ENCODE peak calls at places on chromosomes 16 and 17, in six cellular contexts. L is cardiac muscle cell; N is adrenal gland; M is tibial artery; Y is CD8-positive, alpha-beta T cell; T is esophagus squamous epithelium. O is an unnamed sample. For H3K4me1 and H3K36me3, the result is how much of the 10 kb centered on the place peaks cover.

GRCh38 chr17:58520843-58521430 is 6.5 kb upstream of the MTMR4 start:
- DNase-seq in M (no peak), T (no peak), N (no peak), Y (no peak), L (peak), O (no peak)

GRCh38 chr16:59164461-59164860 is 430.3 kb upstream of the GOT2 start:
- DNase-seq in L (peak), T (no peak), M (no peak), N (no peak), Y (no peak), O (no peak)

GRCh38 chr17:7443499-7444485 is 1.1 kb upstream of the CHRNB1 start:
- DNase-seq in M (no peak), L (no peak), T (no peak), Y (no peak), N (no peak), O (no peak)

GRCh38 chr17:38947189-38947588 is 20.0 kb downstream of the FBXO47 start:
- DNase-seq in N (no peak), L (no peak), Y (no peak), T (no peak), M (no peak), O (no peak)

GRCh38 chr17:44004761-44005526 is 522 bp downstream of the NAGS start:
- DNase-seq in Y (no peak), L (peak), N (no peak), T (no peak), M (no peak), O (peak)

GRCh38 chr17:27782791-27783206 is 17.5 kb downstream of the NOS2 start:
- DNase-seq in Y (no peak), L (no peak), N (peak), M (no peak), T (no peak), O (peak)

GRCh38 chr16:20833081-20833480 is 26.8 kb downstream of the REXO5 start:
- DNase-seq in L (no peak), Y (no peak), N (no peak), M (no peak), T (no peak), O (no peak)

GRCh38 chr16:46980926-46981325 is 7.5 kb upstream of the DNAJA2 start:
- DNase-seq in L (no peak), Y (no peak), T (no peak), N (no peak), M (no peak), O (no peak)

GRCh38 chr17:252456-252855 is 71.0 kb upstream of the DOC2B start:
- DNase-seq in N (peak), Y (no peak), T (no peak), L (no peak), M (peak), O (peak)

GRCh38 chr16:30615358-30616076 is 5.3 kb upstream of the ZNF689 start:
- DNase-seq in M (no peak), T (no peak), Y (peak), L (peak), N (peak), O (no peak)

GRCh38 chr17:22514767-22515320 is 822.5 kb downstream of the KCNJ18 start:
- DNase-seq in T (no peak), Y (no peak), N (no peak), L (no peak), M (no peak), O (no peak)

GRCh38 chr17:77282524-77283515 is 142.1 kb downstream of the SEC14L1 start:
- DNase-seq in L (no peak), N (no peak), T (no peak), Y (no peak), M (no peak), O (no peak)

GRCh38 chr16:67967956-67968439 is 439 bp downstream of the SLC12A4 start:
- DNase-seq in Y (no peak), L (no peak), T (no peak), N (no peak), M (no peak), O (peak)

GRCh38 chr16:69443809-69444611 is 19.6 kb downstream of the CYB5B start:
- DNase-seq in M (no peak), T (no peak), Y (peak), N (peak), L (no peak), O (no peak)

GRCh38 chr17:9968881-9969280 is 63.8 kb upstream of the RCVRN start:
- DNase-seq in Y (no peak), N (no peak), T (no peak), M (no peak), L (no peak), O (peak)

GRCh38 chr16:60259956-60260355 is 1525.8 kb upstream of the GOT2 start:
- DNase-seq in N (no peak), Y (no peak), L (no peak), T (no peak), M (no peak), O (no peak)

GRCh38 chr17:45314761-45315549 is 1.9 kb downstream of the MAP3K14 start:
- DNase-seq in N (no peak), Y (no peak), M (no peak), L (no peak), T (no peak), O (no peak)
- H3K4me1 ChIP-seq in N (half or more), Y (half or more), M (under half), L (under half), T (half or more), O (under half)

DNA sequence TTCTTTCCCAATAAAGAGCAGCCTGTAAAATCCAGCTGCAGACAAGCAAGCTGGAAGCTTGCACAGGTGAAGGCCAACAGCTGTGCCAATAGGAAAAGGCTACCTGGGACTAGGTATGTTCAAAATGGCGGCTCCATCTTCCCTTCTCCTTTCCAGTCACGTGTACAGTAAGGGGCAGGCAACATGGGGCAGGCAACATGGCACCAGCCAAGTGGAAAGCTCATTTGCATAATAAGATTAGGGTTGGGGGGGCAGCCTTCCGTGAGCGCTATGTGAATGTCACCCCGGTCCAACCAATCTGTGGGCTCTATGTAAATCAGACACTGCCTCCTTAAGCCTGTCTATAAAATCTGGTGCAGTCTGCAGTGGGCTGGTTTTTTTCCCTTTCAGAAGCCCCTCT is 31.3 kb downstream of the TVP23A start:
- DNase-seq in T (no peak), M (no peak), L (peak), Y (no peak), N (no peak), O (no peak)
- H3K4me3 ChIP-seq in T (no peak), M (no peak), L (no peak), Y (no peak), N (no peak), O (no peak)

GRCh38 chr17:46031440-46031839 is 32.4 kb downstream of the STH start:
- DNase-seq in N (peak), T (no peak), L (no peak), Y (no peak), M (no peak), O (no peak)
- H3K36me3 ChIP-seq in N (half or more), T (half or more), L (half or more), Y (half or more), M (half or more), O (under half)

DNA sequence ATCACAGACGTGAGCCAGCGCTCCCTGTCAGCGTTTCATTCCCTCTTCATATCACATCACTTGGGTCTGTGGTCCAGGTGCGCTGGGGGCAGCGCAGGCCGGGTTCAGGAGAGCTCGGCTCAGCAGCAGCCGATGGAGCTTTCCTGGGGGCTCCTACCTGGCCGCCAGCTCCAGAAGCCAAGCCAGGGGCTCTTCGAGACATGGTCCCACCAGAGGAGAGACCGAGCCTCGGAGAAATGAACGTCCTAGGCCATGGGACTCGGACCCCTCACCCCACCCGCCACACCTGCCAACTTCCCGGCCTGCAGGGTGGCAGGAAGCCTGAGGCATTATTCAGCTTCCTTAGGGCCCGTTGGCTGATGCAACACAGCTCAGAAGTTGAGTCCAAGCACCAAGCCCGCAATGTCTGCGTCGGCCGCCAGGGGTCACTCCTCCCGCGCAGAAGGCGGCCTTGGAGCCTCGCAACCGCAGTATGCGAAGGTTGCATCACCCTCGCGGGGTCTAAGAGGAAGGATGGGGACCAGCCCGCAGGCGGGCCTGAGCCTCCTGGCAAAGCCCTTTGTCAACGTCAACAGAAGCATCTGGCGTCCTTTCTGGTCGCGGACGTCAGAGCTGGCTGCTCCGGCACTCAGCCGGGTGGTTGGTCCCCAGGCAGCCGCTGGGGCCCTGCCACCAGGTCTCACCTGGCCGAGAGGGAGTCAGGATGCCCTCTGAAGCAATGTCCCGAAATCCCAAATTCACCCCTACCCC is 13.2 kb upstream of the KLHDC4 start:
- DNase-seq in T (peak), N (peak), Y (peak), L (peak), M (peak), O (peak)
- H3K4me1 ChIP-seq in T (under half), N (under half), Y (under half), L (under half), M (under half), O (under half)

DNA sequence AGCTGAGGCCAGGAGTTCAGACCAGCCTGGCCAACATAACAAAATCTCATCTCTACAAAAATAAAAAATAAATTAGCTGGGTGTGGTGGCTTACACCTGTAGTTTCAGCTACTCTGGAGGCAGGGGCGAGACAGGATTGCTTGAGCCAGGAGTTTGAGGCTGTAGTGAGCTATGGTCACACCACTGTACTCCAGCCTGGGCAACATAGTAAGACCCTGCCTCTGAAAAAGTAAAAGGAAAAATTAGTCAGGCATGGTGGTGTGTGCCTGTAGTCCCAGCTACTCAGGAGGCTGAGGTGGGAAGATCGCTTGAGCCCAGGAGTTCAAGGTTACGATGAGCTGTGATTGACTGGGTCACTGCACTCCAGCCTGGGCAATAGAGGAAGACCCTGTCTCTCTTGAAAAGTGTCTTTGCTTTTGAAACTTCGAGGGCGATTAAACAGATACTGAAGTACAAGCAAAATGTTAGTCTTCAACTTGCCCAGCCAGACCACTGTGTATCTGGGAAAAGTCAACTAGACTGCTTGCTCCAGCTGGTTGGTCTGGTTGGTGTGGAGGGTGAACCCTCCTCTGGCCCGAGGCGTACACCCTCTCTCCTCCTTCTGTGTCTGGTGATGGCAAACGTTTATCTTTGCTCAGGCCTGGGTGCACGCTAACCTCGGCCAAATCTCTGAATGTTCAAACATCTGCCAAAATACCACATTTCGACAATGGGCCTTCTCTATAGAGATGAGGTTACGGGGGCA is 174.9 kb downstream of the RAB11FIP4 start:
- DNase-seq in T (no peak), M (no peak), L (no peak), N (no peak), Y (no peak), O (no peak)
- H3K4me3 ChIP-seq in T (no peak), M (no peak), L (no peak), N (no peak), Y (no peak), O (no peak)

GRCh38 chr17:63751806-63752205 is 10.2 kb upstream of the STRADA start:
- DNase-seq in T (no peak), N (no peak), M (no peak), L (no peak), Y (no peak), O (no peak)

GRCh38 chr17:63758428-63758827 is 15.0 kb downstream of the CCDC47 start:
- DNase-seq in N (no peak), M (no peak), L (no peak), Y (no peak), T (no peak), O (no peak)

GRCh38 chr17:63753215-63753614 is 11.6 kb upstream of the STRADA start:
- DNase-seq in L (no peak), Y (no peak), N (no peak), T (no peak), M (no peak), O (no peak)

GRCh38 chr17:63752707-63753106 is 11.1 kb upstream of the STRADA start:
- DNase-seq in N (no peak), M (no peak), Y (no peak), T (no peak), L (no peak), O (no peak)

GRCh38 chr17:63754046-63754445 is 12.4 kb upstream of the STRADA start:
- DNase-seq in L (no peak), Y (no peak), N (no peak), T (no peak), M (no peak), O (no peak)
- H3K36me3 ChIP-seq in L (under half), Y (under half), N (half or more), T (half or more), M (half or more), O (under half)

DNA sequence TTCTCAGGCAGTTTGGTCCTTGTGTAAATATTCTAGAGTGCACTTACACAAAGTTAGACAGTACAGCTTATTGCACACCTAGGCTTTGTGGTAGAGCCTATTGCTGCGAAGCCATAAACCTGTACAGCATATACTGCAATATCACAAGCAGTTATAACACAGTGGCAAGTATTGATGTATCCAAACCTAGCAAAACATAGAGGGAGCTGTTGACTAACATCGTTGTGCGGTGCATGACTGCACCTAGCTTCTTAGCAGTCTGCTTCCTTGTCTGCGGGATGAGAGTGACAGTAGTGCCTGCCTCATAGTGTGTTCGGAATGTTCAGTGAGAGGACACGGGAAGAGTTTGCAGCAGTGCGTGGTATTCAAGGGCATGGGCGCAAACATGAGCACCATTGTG is 78.9 kb downstream of the MPRIP start:
- DNase-seq in L (no peak), M (no peak), T (no peak), N (no peak), Y (no peak), O (no peak)
- H3K4me1 ChIP-seq in L (under half), M (under half), T (half or more), N (under half), Y (half or more), O (under half)

DNA sequence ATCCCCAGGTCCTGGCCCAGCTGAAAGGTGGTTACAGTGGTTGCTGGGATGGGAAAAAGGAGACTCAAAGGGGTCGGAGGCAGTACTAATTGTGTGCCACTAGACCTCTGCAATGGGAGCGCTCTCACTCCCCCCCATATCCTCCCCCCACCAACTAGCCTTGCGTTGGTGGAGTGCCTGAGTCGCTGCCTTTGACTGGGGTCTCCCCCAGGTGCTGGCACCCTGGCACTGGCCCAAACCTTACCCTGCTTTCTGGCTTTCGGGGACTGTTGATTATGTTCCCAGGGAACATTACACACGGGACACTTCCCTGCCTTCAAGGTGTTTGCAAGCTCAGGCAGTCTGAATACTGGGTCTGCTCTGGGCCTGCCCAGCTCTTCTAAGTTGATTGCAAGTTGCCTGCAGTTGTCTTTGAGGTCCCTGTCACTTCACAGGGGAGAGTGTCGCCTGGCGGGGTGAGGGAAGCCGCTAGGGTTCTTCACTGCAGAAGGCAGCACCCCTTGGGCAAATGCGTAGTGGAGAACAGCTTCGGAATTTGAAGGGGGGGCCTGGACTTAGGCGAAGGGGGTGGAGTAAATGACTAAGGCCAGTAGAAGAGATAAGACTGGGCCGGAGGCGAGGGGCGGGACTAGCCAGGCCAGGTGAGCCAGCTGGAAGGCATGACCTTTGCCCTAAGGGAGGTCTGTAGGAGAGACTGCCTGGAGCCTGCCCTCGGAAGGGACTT is 98.0 kb downstream of the RAB11FIP4 start:
- DNase-seq in L (no peak), M (no peak), Y (peak), T (no peak), N (no peak), O (no peak)
- H3K4me3 ChIP-seq in L (no peak), M (no peak), Y (peak), T (peak), N (no peak), O (no peak)

GRCh38 chr17:50370052-50370451 is 2.9 kb downstream of the MRPL27 start:
- DNase-seq in T (no peak), L (no peak), M (no peak), N (no peak), Y (no peak), O (peak)
- H3K36me3 ChIP-seq in T (half or more), L (under half), M (half or more), N (half or more), Y (under half), O (under half)

DNA sequence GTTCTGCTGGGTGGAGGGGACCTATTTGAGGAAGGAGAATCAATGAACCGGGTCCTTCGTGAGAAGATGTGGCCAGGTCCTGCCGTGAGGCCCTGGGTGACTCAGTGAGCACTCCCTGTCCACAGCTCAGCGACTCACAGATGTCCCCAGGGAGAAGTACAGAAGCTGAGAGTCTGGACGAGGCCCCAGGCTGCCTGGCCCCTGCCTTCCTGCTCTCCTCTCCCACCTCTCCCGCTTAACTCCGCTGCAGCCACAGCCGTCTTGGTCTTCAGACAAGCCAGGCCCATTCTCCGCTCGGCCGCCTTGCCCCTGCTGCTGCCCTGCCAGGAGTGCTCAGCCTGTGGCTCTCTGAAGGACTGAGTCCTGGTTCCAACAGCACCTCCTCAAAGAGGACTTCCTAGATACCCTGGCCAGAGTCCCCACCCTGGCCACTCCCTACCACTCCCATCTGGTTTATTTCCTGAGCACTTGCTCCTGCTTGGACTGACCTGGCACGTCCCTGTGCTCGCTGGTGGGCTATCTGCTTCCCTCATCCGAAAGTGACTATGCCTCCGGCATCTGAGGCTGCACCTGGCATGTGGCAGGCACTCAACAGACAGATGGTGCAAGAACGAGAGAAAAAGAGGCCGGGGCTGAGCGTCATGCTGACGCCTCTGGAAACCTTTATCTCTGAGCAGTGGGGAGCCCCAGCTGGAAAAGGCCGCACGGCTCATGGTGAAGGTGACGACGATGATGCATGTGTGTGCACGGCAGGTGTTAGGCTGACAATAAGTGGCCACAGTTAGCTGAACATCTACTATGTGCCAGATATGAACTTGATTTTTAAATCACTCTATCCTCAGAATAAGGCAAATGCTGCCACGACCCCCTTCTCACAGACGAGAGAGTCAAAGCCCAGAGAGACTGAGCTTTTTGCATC is 9.2 kb upstream of the TNFRSF13B start:
- DNase-seq in L (no peak), T (no peak), M (no peak), Y (no peak), N (no peak), O (no peak)
- H3K4me1 ChIP-seq in L (under half), T (under half), M (under half), Y (under half), N (under half), O (under half)

O was measured in aorta.